ENCODE peak calls at places on chromosomes 6 and 20, in five cellular contexts. H is right atrium auricular region; D is stimulated activated CD4-positive, alpha-beta T cell treated with anti-CD3 and anti-CD28 coated beads, Interleukin-2, amount 100 ng/mL, for 48 hours; M is LHCN-M2; J is activated T-cell treated with anti-CD3 and anti-CD28 coated beads for 1 hour. C is an unnamed sample.

GRCh38 chr6:56314683-56315523 is 67.5 kb upstream of the COL21A1 start:
- DNase-seq in D (peak), H (no peak), J (no peak), M (peak), C (no peak)

GRCh38 chr6:77228279-77228678 is 235.0 kb downstream of the HTR1B start:
- DNase-seq in D (no peak), J (no peak), M (no peak), H (no peak), C (no peak)

GRCh38 chr20:53652859-53653520 is 59.4 kb upstream of the ZNF217 start:
- DNase-seq in D (no peak), M (no peak), J (no peak), H (no peak), C (no peak)

GRCh38 chr6:35360349-35361138 is 18.2 kb downstream of the PPARD start:
- DNase-seq in H (no peak), M (no peak), D (no peak), J (no peak), C (no peak)

GRCh38 chr6:82094166-82094806 is 153.3 kb downstream of the IBTK start:
- DNase-seq in H (no peak), D (no peak), J (no peak), M (no peak), C (no peak)

GRCh38 chr20:62555642-62556420 is 80.0 kb upstream of the GATA5 start:
- DNase-seq in H (no peak), M (no peak), D (no peak), J (no peak), C (no peak)

GRCh38 chr20:12925214-12925755 is 83.5 kb upstream of the SPTLC3 start:
- DNase-seq in H (no peak), D (peak), J (peak), M (peak), C (no peak)

GRCh38 chr20:23080521-23080920 is 5.6 kb downstream of the CD93 start:
- DNase-seq in M (no peak), D (no peak), J (no peak), H (no peak), C (no peak)

GRCh38 chr20:57711311-57711712 is 1.5 kb upstream of the PMEPA1 start:
- DNase-seq in J (no peak), D (no peak), H (no peak), M (no peak), C (no peak)

GRCh38 chr6:6466967-6467761 is 121.4 kb upstream of the LY86 start:
- DNase-seq in D (no peak), M (peak), H (no peak), J (no peak), C (no peak)

GRCh38 chr6:56795852-56796532 is 153.3 kb upstream of the DST start:
- DNase-seq in M (peak), J (no peak), D (no peak), H (no peak), C (no peak)

GRCh38 chr6:162684961-162685360 is 42.6 kb downstream of the PRKN start:
- DNase-seq in J (no peak), H (no peak), D (no peak), M (peak), C (no peak)

GRCh38 chr20:63736893-63737689 is 627 bp downstream of the LIME1 start:
- DNase-seq in H (no peak), D (peak), M (no peak), J (peak), C (peak)

GRCh38 chr6:151025076-151025475 is 159.6 kb downstream of the MTHFD1L start:
- DNase-seq in D (no peak), J (no peak), M (no peak), H (no peak), C (no peak)

GRCh38 chr6:131765081-131765852 is 42.6 kb upstream of the ENPP1 start:
- DNase-seq in J (no peak), M (peak), D (no peak), H (no peak), C (no peak)

GRCh38 chr20:47455133-47456040 is 46.3 kb upstream of the NCOA3 start:
- DNase-seq in J (no peak), D (no peak), M (no peak), H (no peak), C (no peak)

GRCh38 chr6:28816909-28817807 is 106.6 kb downstream of the TRIM27 start:
- DNase-seq in H (no peak), J (no peak), M (peak), D (no peak), C (no peak)

GRCh38 chr6:157885211-157885788 is 62.3 kb downstream of the SNX9 start:
- DNase-seq in J (no peak), H (no peak), M (no peak), D (peak), C (no peak)

GRCh38 chr20:63369724-63370622 is 8.8 kb upstream of the CHRNA4 start:
- DNase-seq in M (no peak), H (no peak), J (no peak), D (no peak), C (no peak)

C was measured in activated B cell treated with CpG ODN at 0.5 μM for 24 hours.